ENCODE peak calls at places on chromosomes 16 and 17, in eight cellular contexts. One of them, this sample, is unnamed.

GRCh38 chr16:68319185-68319908 is 8.5 kb downstream of the PRMT7 start:
- DNase-seq in heart left ventricle: no peak
- DNase-seq in activated CD8-positive, alpha-beta T cell treated with anti-CD3 and anti-CD28 coated beads for 36 hours: peak
- DNase-seq in AG04450: no peak
- DNase-seq in ovary: no peak
- DNase-seq in kidney epithelial cell: no peak
- DNase-seq in osteocyte: no peak
- DNase-seq in heart right ventricle: no peak
- DNase-seq in this sample: peak

GRCh38 chr17:29294580-29294900 is 592 bp upstream of the NUFIP2 start:
- DNase-seq in activated CD8-positive, alpha-beta T cell treated with anti-CD3 and anti-CD28 coated beads for 36 hours: no peak
- DNase-seq in kidney epithelial cell: no peak
- DNase-seq in AG04450: no peak
- DNase-seq in heart right ventricle: no peak
- DNase-seq in osteocyte: no peak
- DNase-seq in ovary: no peak
- DNase-seq in heart left ventricle: no peak
- DNase-seq in this sample: no peak

GRCh38 chr17:4003501-4004421 is 39.5 kb upstream of the ATP2A3 start:
- DNase-seq in activated CD8-positive, alpha-beta T cell treated with anti-CD3 and anti-CD28 coated beads for 36 hours: no peak
- DNase-seq in ovary: no peak
- DNase-seq in osteocyte: no peak
- DNase-seq in AG04450: no peak
- DNase-seq in heart right ventricle: no peak
- DNase-seq in kidney epithelial cell: no peak
- DNase-seq in heart left ventricle: peak
- DNase-seq in this sample: no peak

GRCh38 chr17:27354491-27355081 is 60.7 kb downstream of the WSB1 start:
- DNase-seq in kidney epithelial cell: no peak
- DNase-seq in ovary: no peak
- DNase-seq in heart left ventricle: no peak
- DNase-seq in osteocyte: no peak
- DNase-seq in activated CD8-positive, alpha-beta T cell treated with anti-CD3 and anti-CD28 coated beads for 36 hours: no peak
- DNase-seq in AG04450: no peak
- DNase-seq in heart right ventricle: no peak
- DNase-seq in this sample: no peak

GRCh38 chr16:58363746-58364393 is 28.4 kb upstream of the GINS3 start:
- DNase-seq in heart left ventricle: no peak
- DNase-seq in kidney epithelial cell: no peak
- DNase-seq in osteocyte: no peak
- DNase-seq in activated CD8-positive, alpha-beta T cell treated with anti-CD3 and anti-CD28 coated beads for 36 hours: no peak
- DNase-seq in ovary: no peak
- DNase-seq in AG04450: no peak
- DNase-seq in heart right ventricle: no peak
- DNase-seq in this sample: no peak

GRCh38 chr16:49474741-49475140 is 101.1 kb downstream of the C16orf78 start:
- DNase-seq in heart left ventricle: no peak
- DNase-seq in AG04450: no peak
- DNase-seq in activated CD8-positive, alpha-beta T cell treated with anti-CD3 and anti-CD28 coated beads for 36 hours: no peak
- DNase-seq in heart right ventricle: no peak
- DNase-seq in ovary: peak
- DNase-seq in osteocyte: no peak
- DNase-seq in kidney epithelial cell: no peak
- DNase-seq in this sample: no peak

GRCh38 chr16:80540516-80541305 is at the start of gene DYNLRB2:
- DNase-seq in heart left ventricle: peak
- DNase-seq in ovary: peak
- DNase-seq in osteocyte: peak
- DNase-seq in AG04450: peak
- DNase-seq in activated CD8-positive, alpha-beta T cell treated with anti-CD3 and anti-CD28 coated beads for 36 hours: peak
- DNase-seq in kidney epithelial cell: peak
- DNase-seq in heart right ventricle: peak
- DNase-seq in this sample: peak

GRCh38 chr17:6269474-6269873 is 165.4 kb downstream of the AIPL1 start:
- DNase-seq in AG04450: peak
- DNase-seq in osteocyte: no peak
- DNase-seq in ovary: no peak
- DNase-seq in heart left ventricle: peak
- DNase-seq in activated CD8-positive, alpha-beta T cell treated with anti-CD3 and anti-CD28 coated beads for 36 hours: peak
- DNase-seq in kidney epithelial cell: no peak
- DNase-seq in heart right ventricle: peak
- DNase-seq in this sample: peak

GRCh38 chr16:8996891-8997290 is 33.2 kb upstream of the USP7 start:
- DNase-seq in heart right ventricle: no peak
- DNase-seq in heart left ventricle: no peak
- DNase-seq in AG04450: no peak
- DNase-seq in osteocyte: no peak
- DNase-seq in activated CD8-positive, alpha-beta T cell treated with anti-CD3 and anti-CD28 coated beads for 36 hours: peak
- DNase-seq in kidney epithelial cell: no peak
- DNase-seq in ovary: no peak
- DNase-seq in this sample: no peak

GRCh38 chr17:50837980-50838954 is 2.9 kb downstream of the WFIKKN2 start:
- DNase-seq in heart right ventricle: no peak
- DNase-seq in kidney epithelial cell: no peak
- DNase-seq in ovary: no peak
- DNase-seq in heart left ventricle: no peak
- DNase-seq in osteocyte: no peak
- DNase-seq in AG04450: no peak
- DNase-seq in activated CD8-positive, alpha-beta T cell treated with anti-CD3 and anti-CD28 coated beads for 36 hours: no peak
- DNase-seq in this sample: no peak

GRCh38 chr17:76384987-76385891 is 830 bp downstream of the SPHK1 start:
- DNase-seq in kidney epithelial cell: no peak
- DNase-seq in activated CD8-positive, alpha-beta T cell treated with anti-CD3 and anti-CD28 coated beads for 36 hours: peak
- DNase-seq in heart right ventricle: no peak
- DNase-seq in heart left ventricle: peak
- DNase-seq in osteocyte: no peak
- DNase-seq in AG04450: no peak
- DNase-seq in ovary: no peak
- DNase-seq in this sample: no peak

GRCh38 chr16:86297391-86297790 is 212.9 kb upstream of the FOXF1 start:
- DNase-seq in kidney epithelial cell: no peak
- DNase-seq in activated CD8-positive, alpha-beta T cell treated with anti-CD3 and anti-CD28 coated beads for 36 hours: no peak
- DNase-seq in heart left ventricle: no peak
- DNase-seq in heart right ventricle: no peak
- DNase-seq in osteocyte: no peak
- DNase-seq in AG04450: no peak
- DNase-seq in ovary: no peak
- DNase-seq in this sample: no peak

GRCh38 chr16:16140537-16140936 is 82.8 kb downstream of the ABCC6 start:
- DNase-seq in osteocyte: no peak
- DNase-seq in activated CD8-positive, alpha-beta T cell treated with anti-CD3 and anti-CD28 coated beads for 36 hours: no peak
- DNase-seq in ovary: no peak
- DNase-seq in heart right ventricle: no peak
- DNase-seq in AG04450: no peak
- DNase-seq in kidney epithelial cell: no peak
- DNase-seq in heart left ventricle: no peak
- DNase-seq in this sample: no peak

GRCh38 chr16:29835926-29836325 is 15.7 kb downstream of the MVP start:
- DNase-seq in heart left ventricle: no peak
- DNase-seq in heart right ventricle: no peak
- DNase-seq in osteocyte: no peak
- DNase-seq in kidney epithelial cell: no peak
- DNase-seq in AG04450: no peak
- DNase-seq in activated CD8-positive, alpha-beta T cell treated with anti-CD3 and anti-CD28 coated beads for 36 hours: no peak
- DNase-seq in ovary: no peak
- DNase-seq in this sample: no peak

GRCh38 chr17:79609175-79609589 is 1.7 kb downstream of the RBFOX3 start:
- DNase-seq in ovary: no peak
- DNase-seq in heart left ventricle: no peak
- DNase-seq in heart right ventricle: no peak
- DNase-seq in kidney epithelial cell: no peak
- DNase-seq in osteocyte: no peak
- DNase-seq in AG04450: no peak
- DNase-seq in activated CD8-positive, alpha-beta T cell treated with anti-CD3 and anti-CD28 coated beads for 36 hours: no peak
- DNase-seq in this sample: no peak

GRCh38 chr16:28863929-28864886 is 565 bp downstream of the SH2B1 start:
- DNase-seq in heart left ventricle: no peak
- DNase-seq in osteocyte: no peak
- DNase-seq in heart right ventricle: no peak
- DNase-seq in activated CD8-positive, alpha-beta T cell treated with anti-CD3 and anti-CD28 coated beads for 36 hours: no peak
- DNase-seq in kidney epithelial cell: no peak
- DNase-seq in AG04450: no peak
- DNase-seq in ovary: peak
- DNase-seq in this sample: no peak

GRCh38 chr17:65677932-65678331 is 116.5 kb upstream of the AXIN2 start:
- DNase-seq in ovary: no peak
- DNase-seq in heart left ventricle: no peak
- DNase-seq in osteocyte: no peak
- DNase-seq in activated CD8-positive, alpha-beta T cell treated with anti-CD3 and anti-CD28 coated beads for 36 hours: no peak
- DNase-seq in AG04450: no peak
- DNase-seq in heart right ventricle: no peak
- DNase-seq in kidney epithelial cell: no peak
- DNase-seq in this sample: no peak

GRCh38 chr17:4853195-4853762 is 20.1 kb downstream of the MINK1 start:
- DNase-seq in ovary: no peak
- DNase-seq in activated CD8-positive, alpha-beta T cell treated with anti-CD3 and anti-CD28 coated beads for 36 hours: peak
- DNase-seq in osteocyte: no peak
- DNase-seq in heart right ventricle: no peak
- DNase-seq in heart left ventricle: no peak
- DNase-seq in AG04450: no peak
- DNase-seq in kidney epithelial cell: no peak
- DNase-seq in this sample: no peak

GRCh38 chr16:4624827-4625616 is 396 bp downstream of the MGRN1 start:
- DNase-seq in ovary: peak
- DNase-seq in heart right ventricle: peak
- DNase-seq in AG04450: peak
- DNase-seq in activated CD8-positive, alpha-beta T cell treated with anti-CD3 and anti-CD28 coated beads for 36 hours: peak
- DNase-seq in heart left ventricle: peak
- DNase-seq in kidney epithelial cell: no peak
- DNase-seq in osteocyte: no peak
- DNase-seq in this sample: peak

GRCh38 chr16:66656547-66656946 is 40.0 kb downstream of the CMTM4 start:
- DNase-seq in kidney epithelial cell: no peak
- DNase-seq in AG04450: no peak
- DNase-seq in ovary: no peak
- DNase-seq in heart right ventricle: no peak
- DNase-seq in osteocyte: no peak
- DNase-seq in activated CD8-positive, alpha-beta T cell treated with anti-CD3 and anti-CD28 coated beads for 36 hours: no peak
- DNase-seq in heart left ventricle: no peak
- DNase-seq in this sample: no peak

GRCh38 chr17:62008294-62008693 is 56.8 kb downstream of the MED13 start:
- DNase-seq in ovary: no peak
- DNase-seq in osteocyte: no peak
- DNase-seq in AG04450: no peak
- DNase-seq in heart right ventricle: no peak
- DNase-seq in kidney epithelial cell: no peak
- DNase-seq in activated CD8-positive, alpha-beta T cell treated with anti-CD3 and anti-CD28 coated beads for 36 hours: no peak
- DNase-seq in heart left ventricle: no peak
- DNase-seq in this sample: no peak

GRCh38 chr16:1826691-1827573 is at the start of the genes FAHD1 and HAGH:
- DNase-seq in heart left ventricle: peak
- DNase-seq in ovary: peak
- DNase-seq in osteocyte: peak
- DNase-seq in kidney epithelial cell: peak
- DNase-seq in AG04450: peak
- DNase-seq in heart right ventricle: peak
- DNase-seq in activated CD8-positive, alpha-beta T cell treated with anti-CD3 and anti-CD28 coated beads for 36 hours: peak
- DNase-seq in this sample: peak
- TF ChIP-seq CTCF in heart left ventricle: no peak
- TF ChIP-seq CTCF in ovary: peak
- TF ChIP-seq CTCF in osteocyte: no peak
- TF ChIP-seq CTCF in kidney epithelial cell: no peak
- TF ChIP-seq CTCF in AG04450: no peak
- TF ChIP-seq CTCF in heart right ventricle: no peak
- TF ChIP-seq CTCF in activated CD8-positive, alpha-beta T cell treated with anti-CD3 and anti-CD28 coated beads for 36 hours: no peak
- TF ChIP-seq CTCF in this sample: no peak

GRCh38 chr17:67575325-67575724 is 142.4 kb upstream of the NOL11 start:
- DNase-seq in kidney epithelial cell: peak
- DNase-seq in heart left ventricle: no peak
- DNase-seq in AG04450: no peak
- DNase-seq in osteocyte: peak
- DNase-seq in ovary: no peak
- DNase-seq in activated CD8-positive, alpha-beta T cell treated with anti-CD3 and anti-CD28 coated beads for 36 hours: no peak
- DNase-seq in heart right ventricle: no peak
- DNase-seq in this sample: peak
- TF ChIP-seq CTCF in kidney epithelial cell: peak
- TF ChIP-seq CTCF in heart left ventricle: no peak
- TF ChIP-seq CTCF in AG04450: no peak
- TF ChIP-seq CTCF in osteocyte: no peak
- TF ChIP-seq CTCF in ovary: no peak
- TF ChIP-seq CTCF in activated CD8-positive, alpha-beta T cell treated with anti-CD3 and anti-CD28 coated beads for 36 hours: no peak
- TF ChIP-seq CTCF in heart right ventricle: no peak
- TF ChIP-seq CTCF in this sample: peak

GRCh38 chr17:40427002-40427491 is 9.4 kb upstream of the TOP2A start:
- DNase-seq in activated CD8-positive, alpha-beta T cell treated with anti-CD3 and anti-CD28 coated beads for 36 hours: peak
- DNase-seq in kidney epithelial cell: no peak
- DNase-seq in heart right ventricle: no peak
- DNase-seq in ovary: no peak
- DNase-seq in osteocyte: no peak
- DNase-seq in heart left ventricle: no peak
- DNase-seq in AG04450: no peak
- DNase-seq in this sample: no peak
- TF ChIP-seq CTCF in activated CD8-positive, alpha-beta T cell treated with anti-CD3 and anti-CD28 coated beads for 36 hours: no peak
- TF ChIP-seq CTCF in kidney epithelial cell: no peak
- TF ChIP-seq CTCF in heart right ventricle: no peak
- TF ChIP-seq CTCF in ovary: no peak
- TF ChIP-seq CTCF in osteocyte: no peak
- TF ChIP-seq CTCF in heart left ventricle: no peak
- TF ChIP-seq CTCF in AG04450: no peak
- TF ChIP-seq CTCF in this sample: no peak

GRCh38 chr17:47801906-47802305 is 19.7 kb downstream of the OSBPL7 start:
- DNase-seq in osteocyte: no peak
- DNase-seq in AG04450: no peak
- DNase-seq in ovary: no peak
- DNase-seq in heart right ventricle: no peak
- DNase-seq in activated CD8-positive, alpha-beta T cell treated with anti-CD3 and anti-CD28 coated beads for 36 hours: no peak
- DNase-seq in heart left ventricle: no peak
- DNase-seq in kidney epithelial cell: no peak
- DNase-seq in this sample: no peak

GRCh38 chr17:47803751-47804150 is 17.8 kb downstream of the OSBPL7 start:
- DNase-seq in activated CD8-positive, alpha-beta T cell treated with anti-CD3 and anti-CD28 coated beads for 36 hours: no peak
- DNase-seq in heart right ventricle: no peak
- DNase-seq in kidney epithelial cell: no peak
- DNase-seq in ovary: no peak
- DNase-seq in AG04450: no peak
- DNase-seq in heart left ventricle: no peak
- DNase-seq in osteocyte: no peak
- DNase-seq in this sample: no peak

GRCh38 chr17:47801176-47801765 is 20.3 kb downstream of the OSBPL7 start:
- DNase-seq in kidney epithelial cell: no peak
- DNase-seq in AG04450: no peak
- DNase-seq in ovary: no peak
- DNase-seq in heart right ventricle: no peak
- DNase-seq in activated CD8-positive, alpha-beta T cell treated with anti-CD3 and anti-CD28 coated beads for 36 hours: no peak
- DNase-seq in heart left ventricle: no peak
- DNase-seq in osteocyte: no peak
- DNase-seq in this sample: no peak

GRCh38 chr17:47803201-47803600 is 18.4 kb downstream of the OSBPL7 start:
- DNase-seq in kidney epithelial cell: no peak
- DNase-seq in heart left ventricle: no peak
- DNase-seq in AG04450: no peak
- DNase-seq in heart right ventricle: no peak
- DNase-seq in osteocyte: no peak
- DNase-seq in activated CD8-positive, alpha-beta T cell treated with anti-CD3 and anti-CD28 coated beads for 36 hours: no peak
- DNase-seq in ovary: no peak
- DNase-seq in this sample: no peak

GRCh38 chr17:47802341-47803022 is 19.1 kb downstream of the OSBPL7 start:
- DNase-seq in osteocyte: no peak
- DNase-seq in heart left ventricle: no peak
- DNase-seq in ovary: no peak
- DNase-seq in heart right ventricle: no peak
- DNase-seq in AG04450: no peak
- DNase-seq in kidney epithelial cell: no peak
- DNase-seq in activated CD8-positive, alpha-beta T cell treated with anti-CD3 and anti-CD28 coated beads for 36 hours: peak
- DNase-seq in this sample: peak
- TF ChIP-seq CTCF in osteocyte: peak
- TF ChIP-seq CTCF in heart left ventricle: peak
- TF ChIP-seq CTCF in ovary: peak
- TF ChIP-seq CTCF in heart right ventricle: no peak
- TF ChIP-seq CTCF in AG04450: peak
- TF ChIP-seq CTCF in kidney epithelial cell: peak
- TF ChIP-seq CTCF in activated CD8-positive, alpha-beta T cell treated with anti-CD3 and anti-CD28 coated beads for 36 hours: peak
- TF ChIP-seq CTCF in this sample: peak

GRCh38 chr17:68450391-68450790 is 6.9 kb downstream of the WIPI1 start:
- DNase-seq in kidney epithelial cell: no peak
- DNase-seq in heart right ventricle: no peak
- DNase-seq in activated CD8-positive, alpha-beta T cell treated with anti-CD3 and anti-CD28 coated beads for 36 hours: no peak
- DNase-seq in heart left ventricle: no peak
- DNase-seq in AG04450: no peak
- DNase-seq in osteocyte: peak
- DNase-seq in ovary: no peak
- DNase-seq in this sample: no peak
- TF ChIP-seq CTCF in kidney epithelial cell: no peak
- TF ChIP-seq CTCF in heart right ventricle: no peak
- TF ChIP-seq CTCF in activated CD8-positive, alpha-beta T cell treated with anti-CD3 and anti-CD28 coated beads for 36 hours: no peak
- TF ChIP-seq CTCF in heart left ventricle: no peak
- TF ChIP-seq CTCF in AG04450: no peak
- TF ChIP-seq CTCF in osteocyte: no peak
- TF ChIP-seq CTCF in ovary: no peak
- TF ChIP-seq CTCF in this sample: no peak

This sample was measured in GM10248.